ENCODE peak calls at places on chromosomes 2 and 18, in four cellular contexts. Q, M, S and Z are unnamed samples.

GRCh38 chr2:184336688-184337087 is 261.6 kb upstream of the ZNF804A start:
- DNase-seq in S (no peak), M (no peak), Q (no peak), Z (no peak)

GRCh38 chr2:219688560-219689445 is 61.4 kb downstream of the SLC4A3 start:
- DNase-seq in Q (peak), M (no peak), S (no peak), Z (no peak)

GRCh38 chr2:224987733-224988132 is 54.5 kb downstream of the DOCK10 start:
- DNase-seq in M (no peak), S (no peak), Q (no peak), Z (no peak)

GRCh38 chr18:14975431-14975830 is 227.5 kb downstream of the ANKRD30B start:
- DNase-seq in M (no peak), S (no peak), Q (no peak), Z (no peak)

GRCh38 chr2:74513605-74514367 is 464 bp upstream of the TLX2 start:
- DNase-seq in Q (no peak), M (no peak), S (no peak), Z (no peak)

GRCh38 chr2:112960230-112960825 is 17.5 kb upstream of the IL36G start:
- DNase-seq in Q (no peak), S (no peak), M (no peak), Z (no peak)

GRCh38 chr18:44181951-44182350 is 498.7 kb upstream of the SETBP1 start:
- DNase-seq in S (no peak), M (no peak), Q (no peak), Z (no peak)

GRCh38 chr2:124810132-124810531 is 785.0 kb downstream of the CNTNAP5 start:
- DNase-seq in M (no peak), S (no peak), Q (peak), Z (no peak)

GRCh38 chr2:31371691-31372090 is 42.9 kb downstream of the XDH start:
- DNase-seq in M (no peak), S (no peak), Q (no peak), Z (no peak)

GRCh38 chr2:8257502-8257901 is 424.4 kb upstream of the ID2 start:
- DNase-seq in M (no peak), S (no peak), Q (no peak), Z (no peak)

GRCh38 chr18:58249677-58250076 is 205.7 kb downstream of the NEDD4L start:
- DNase-seq in Q (no peak), S (no peak), M (no peak), Z (no peak)

GRCh38 chr2:199136681-199137080 is 321.1 kb downstream of the SATB2 start:
- DNase-seq in M (no peak), S (no peak), Q (no peak), Z (no peak)

GRCh38 chr2:177852389-177852788 is 220.2 kb downstream of the PDE11A start:
- DNase-seq in S (no peak), Q (no peak), M (no peak), Z (no peak)
- TF ChIP-seq TAF1 in S (no peak), Q (no peak), M (no peak), Z (no peak)

GRCh38 chr2:27249077-27249890 is 13.6 kb downstream of the SLC30A3 start:
- DNase-seq in M (no peak), Q (no peak), S (no peak), Z (no peak)
- TF ChIP-seq POLR2AphosphoS5 in M (no peak), Q (no peak), S (no peak), Z (no peak)

DNA sequence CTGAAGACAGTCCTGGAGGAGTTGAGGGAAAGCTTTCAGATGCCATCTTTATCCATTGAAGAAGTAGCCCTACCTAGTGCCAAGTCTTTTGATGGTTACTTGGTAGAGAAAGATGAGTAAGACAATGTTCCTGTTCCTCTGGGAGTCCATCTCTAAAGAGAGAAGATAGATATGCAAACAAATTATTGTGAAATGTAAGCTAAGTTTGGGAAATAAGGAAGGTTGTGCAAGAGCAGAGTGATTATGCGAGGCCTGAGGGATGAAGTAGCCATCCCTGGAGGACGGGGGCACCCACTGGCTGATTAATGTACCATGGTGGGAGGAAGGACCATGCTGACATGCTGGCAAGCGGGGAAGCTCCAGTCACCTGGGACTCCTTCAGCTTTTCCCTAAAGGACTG is 994 bp upstream of the DTNA start:
- DNase-seq in Q (peak), S (no peak), M (no peak), Z (no peak)
- TF ChIP-seq TAF1 in Q (no peak), S (no peak), M (no peak), Z (no peak)

DNA sequence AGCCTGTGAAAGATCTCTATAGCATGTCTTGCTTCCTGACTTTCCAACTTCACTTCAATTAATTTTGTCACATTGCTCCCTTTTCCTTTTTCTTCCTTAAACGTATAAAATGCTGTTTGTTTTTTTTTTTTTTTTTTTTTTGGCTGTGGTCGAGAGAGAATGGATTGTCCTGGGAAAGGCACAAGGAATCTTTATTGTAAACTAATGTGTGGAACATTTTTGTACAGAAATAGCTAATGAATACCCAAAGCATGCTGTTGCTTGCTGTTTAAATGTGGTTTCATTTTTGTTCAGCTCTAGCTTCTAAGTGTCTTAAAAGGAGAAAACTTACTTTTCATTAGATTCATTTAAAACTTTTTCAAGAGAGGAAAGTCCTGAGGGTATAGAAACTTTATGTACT is 105.5 kb downstream of the GPD2 start:
- DNase-seq in Q (no peak), S (no peak), M (no peak), Z (no peak)
- TF ChIP-seq POLR2AphosphoS5 in Q (no peak), S (no peak), M (no peak), Z (no peak)

GRCh38 chr2:240205763-240206162 is 65.3 kb upstream of the OTOS start:
- DNase-seq in M (no peak), S (no peak), Q (no peak), Z (no peak)

GRCh38 chr2:240204431-240205276 is 64.2 kb upstream of the OTOS start:
- DNase-seq in S (no peak), M (no peak), Q (no peak), Z (no peak)

GRCh38 chr2:240206630-240207029 is 66.2 kb upstream of the OTOS start:
- DNase-seq in S (no peak), Q (no peak), M (no peak), Z (no peak)

GRCh38 chr2:240203842-240204270 is 63.4 kb upstream of the OTOS start:
- DNase-seq in S (no peak), Q (no peak), M (no peak), Z (no peak)

DNA sequence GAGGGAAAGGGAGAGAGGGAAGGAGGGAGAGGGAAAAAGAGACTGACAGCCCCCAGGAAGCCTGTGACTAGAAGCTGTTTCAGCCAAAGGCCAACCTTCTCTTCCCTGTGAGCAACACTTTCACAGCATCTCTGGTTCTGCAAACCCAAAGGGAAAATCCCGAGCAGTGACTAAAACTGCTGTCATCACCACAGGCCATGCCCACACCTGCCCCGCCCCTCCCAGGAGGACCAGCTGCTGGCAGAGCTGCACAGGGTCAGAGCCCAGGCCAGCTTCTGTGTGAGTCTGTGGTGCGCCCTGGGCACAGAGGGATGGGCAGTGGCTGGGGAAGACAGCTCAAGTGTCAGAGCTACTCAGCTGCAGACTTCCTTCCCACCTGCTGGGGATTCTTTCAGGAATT is 64.9 kb upstream of the OTOS start:
- DNase-seq in S (no peak), M (no peak), Q (no peak), Z (no peak)
- TF ChIP-seq TAF1 in S (no peak), M (no peak), Q (no peak), Z (no peak)

GRCh38 chr2:239677455-239678185 is 276.8 kb upstream of the HDAC4 start:
- DNase-seq in M (no peak), S (no peak), Q (no peak), Z (no peak)

GRCh38 chr2:239678666-239679296 is 278.0 kb upstream of the HDAC4 start:
- DNase-seq in S (no peak), M (no peak), Q (no peak), Z (no peak)

GRCh38 chr2:239682518-239682917 is 281.7 kb upstream of the HDAC4 start:
- DNase-seq in M (no peak), Q (no peak), S (no peak), Z (no peak)

GRCh38 chr2:239678186-239678490 is 277.3 kb upstream of the HDAC4 start:
- DNase-seq in Q (no peak), M (no peak), S (no peak), Z (no peak)

GRCh38 chr2:239679755-239680154 is 278.9 kb upstream of the HDAC4 start:
- DNase-seq in Q (no peak), M (no peak), S (no peak), Z (no peak)
- TF ChIP-seq POLR2AphosphoS5 in Q (no peak), M (no peak), S (no peak), Z (no peak)